ENCODE peak calls at places on chromosome 18, in four cellular contexts. N is neural progenitor cell; V is endodermal cell; F is effector memory CD4-positive, alpha-beta T cell. M is an unnamed sample.
A peak's percentile ranks its signal among the peaks of the same experiment; 100 is the strongest.

GRCh38 chr18:74778191-74778847 is 180.6 kb downstream of the ZNF407 start:
- DNase-seq in V (no peak), F (no peak), N (no peak), M (no peak)

GRCh38 chr18:9792565-9793226 is 84.6 kb downstream of the RAB31 start:
- DNase-seq in V (peak; percentile 90), N (peak; percentile 64), F (no peak), M (peak; percentile 52)

GRCh38 chr18:37258131-37258530 is 307.5 kb downstream of the CELF4 start:
- DNase-seq in F (no peak), N (no peak), V (no peak), M (no peak)

GRCh38 chr18:10524507-10525425 is 1.1 kb upstream of the NAPG start:
- DNase-seq in N (no peak), V (no peak), F (no peak), M (no peak)

GRCh38 chr18:48939368-48940097 is 11.2 kb downstream of the SMAD7 start:
- DNase-seq in F (no peak), V (no peak), N (peak; percentile 56), M (no peak)

GRCh38 chr18:4908239-4908638 is 288.8 kb downstream of the AKAIN1 start:
- DNase-seq in V (no peak), N (peak; percentile 11), F (no peak), M (no peak)

GRCh38 chr18:9516437-9517064 is 41.2 kb downstream of the RALBP1 start:
- DNase-seq in V (no peak), N (peak; percentile 47), F (no peak), M (no peak)

GRCh38 chr18:54983041-54983686 is 23.9 kb upstream of the CCDC68 start:
- DNase-seq in F (no peak), V (no peak), N (peak; percentile 68), M (no peak)

GRCh38 chr18:56568986-56569385 is 69.4 kb downstream of the TXNL1 start:
- DNase-seq in F (no peak), V (no peak), N (no peak), M (no peak)

GRCh38 chr18:40452599-40452998 is 1502.4 kb upstream of the PIK3C3 start:
- DNase-seq in N (no peak), F (no peak), V (no peak), M (no peak)

GRCh38 chr18:33665630-33666029 is 87.6 kb downstream of the ASXL3 start:
- DNase-seq in V (no peak), F (no peak), N (no peak), M (no peak)

GRCh38 chr18:55539240-55539639 is 48.8 kb downstream of the TCF4 start:
- DNase-seq in V (no peak), N (no peak), F (no peak), M (no peak)

GRCh38 chr18:33605250-33605649 is 27.2 kb downstream of the ASXL3 start:
- DNase-seq in V (no peak), F (no peak), N (no peak), M (no peak)

GRCh38 chr18:31634331-31634713 is 42.6 kb downstream of the TTR start:
- DNase-seq in F (no peak), V (no peak), N (no peak), M (no peak)

GRCh38 chr18:27954226-27954625 is 222.7 kb downstream of the CDH2 start:
- DNase-seq in F (no peak), V (no peak), N (peak; percentile 22), M (peak; percentile 85)

GRCh38 chr18:5503740-5504139 is 40.1 kb downstream of the EPB41L3 start:
- DNase-seq in V (no peak), N (no peak), F (no peak), M (no peak)

GRCh38 chr18:37533647-37534565 is 31.7 kb downstream of the CELF4 start:
- DNase-seq in V (peak; percentile 72), F (no peak), N (no peak), M (peak; percentile 20)

GRCh38 chr18:9740076-9740475 is 32.0 kb downstream of the RAB31 start:
- DNase-seq in F (no peak), N (no peak), V (no peak), M (no peak)

GRCh38 chr18:56321470-56321869 is 316.9 kb downstream of the TXNL1 start:
- DNase-seq in V (no peak), F (no peak), N (no peak), M (no peak)

GRCh38 chr18:50142441-50143120 is 52.4 kb downstream of the MYO5B start:
- DNase-seq in F (no peak), N (no peak), V (no peak), M (no peak)

GRCh38 chr18:50973367-50974126 is 5.7 kb downstream of the ELAC1 start:
- DNase-seq in V (no peak), N (no peak), F (no peak), M (no peak)

GRCh38 chr18:41875094-41875780 is 79.8 kb upstream of the PIK3C3 start:
- DNase-seq in N (no peak), F (no peak), V (no peak), M (no peak)

GRCh38 chr18:53796042-53796729 is 428.3 kb downstream of the MBD2 start:
- DNase-seq in V (no peak), F (no peak), N (no peak), M (no peak)

GRCh38 chr18:46712406-46712805 is 44.4 kb downstream of the ST8SIA5 start:
- DNase-seq in N (no peak), V (no peak), F (no peak), M (no peak)

GRCh38 chr18:33647365-33647764 is 69.3 kb downstream of the ASXL3 start:
- DNase-seq in V (no peak), N (no peak), F (no peak), M (no peak)

GRCh38 chr18:47397671-47398319 is 146.3 kb upstream of the SKOR2 start:
- DNase-seq in F (no peak), V (peak; percentile 84), N (peak; percentile 52), M (peak; percentile 63)

GRCh38 chr18:43563780-43564179 is 286.5 kb upstream of the SYT4 start:
- DNase-seq in F (no peak), V (peak; percentile 63), N (peak; percentile 72), M (peak; percentile 47)

GRCh38 chr18:22177496-22177866 is 8.1 kb downstream of the GATA6 start:
- DNase-seq in N (no peak), V (peak; percentile 46), F (no peak), M (no peak)

GRCh38 chr18:22283397-22283796 is 114.0 kb downstream of the GATA6 start:
- DNase-seq in N (no peak), F (no peak), V (no peak), M (no peak)

GRCh38 chr18:10057808-10058791 is 144.3 kb downstream of the VAPA start:
- DNase-seq in F (no peak), V (no peak), N (no peak), M (no peak)

GRCh38 chr18:73408434-73408833 is 540.6 kb upstream of the NETO1 start:
- DNase-seq in F (no peak), N (no peak), V (peak; percentile 54), M (no peak)

GRCh38 chr18:51248685-51249084 is 51.2 kb upstream of the MEX3C start:
- DNase-seq in F (no peak), V (no peak), N (no peak), M (no peak)

GRCh38 chr18:59699061-59699460 is 1.8 kb upstream of the CCBE1 start:
- DNase-seq in N (no peak), V (no peak), F (no peak), M (no peak)

GRCh38 chr18:59699750-59700534 is 2.7 kb upstream of the CCBE1 start:
- DNase-seq in F (no peak), N (no peak), V (no peak), M (peak; percentile 23)

GRCh38 chr18:59696311-59697235 is 650 bp downstream of the CCBE1 start:
- DNase-seq in V (peak; percentile 88), N (peak; percentile 67), F (no peak), M (peak; percentile 34)

GRCh38 chr18:59695551-59695950 is 1.7 kb downstream of the CCBE1 start:
- DNase-seq in V (no peak), N (no peak), F (no peak), M (no peak)

GRCh38 chr18:59697236-59697932 is at the start of gene CCBE1:
- DNase-seq in F (no peak), N (peak; percentile 88), V (peak; percentile 97), M (peak; percentile 79)
- H3K4me3 ChIP-seq in F (no peak within 1 kb of the TSS), N (peak within 1 kb of the TSS; percentile 64), V (peak within 1 kb of the TSS; percentile 78), M (peak within 1 kb of the TSS; percentile 49)

DNA sequence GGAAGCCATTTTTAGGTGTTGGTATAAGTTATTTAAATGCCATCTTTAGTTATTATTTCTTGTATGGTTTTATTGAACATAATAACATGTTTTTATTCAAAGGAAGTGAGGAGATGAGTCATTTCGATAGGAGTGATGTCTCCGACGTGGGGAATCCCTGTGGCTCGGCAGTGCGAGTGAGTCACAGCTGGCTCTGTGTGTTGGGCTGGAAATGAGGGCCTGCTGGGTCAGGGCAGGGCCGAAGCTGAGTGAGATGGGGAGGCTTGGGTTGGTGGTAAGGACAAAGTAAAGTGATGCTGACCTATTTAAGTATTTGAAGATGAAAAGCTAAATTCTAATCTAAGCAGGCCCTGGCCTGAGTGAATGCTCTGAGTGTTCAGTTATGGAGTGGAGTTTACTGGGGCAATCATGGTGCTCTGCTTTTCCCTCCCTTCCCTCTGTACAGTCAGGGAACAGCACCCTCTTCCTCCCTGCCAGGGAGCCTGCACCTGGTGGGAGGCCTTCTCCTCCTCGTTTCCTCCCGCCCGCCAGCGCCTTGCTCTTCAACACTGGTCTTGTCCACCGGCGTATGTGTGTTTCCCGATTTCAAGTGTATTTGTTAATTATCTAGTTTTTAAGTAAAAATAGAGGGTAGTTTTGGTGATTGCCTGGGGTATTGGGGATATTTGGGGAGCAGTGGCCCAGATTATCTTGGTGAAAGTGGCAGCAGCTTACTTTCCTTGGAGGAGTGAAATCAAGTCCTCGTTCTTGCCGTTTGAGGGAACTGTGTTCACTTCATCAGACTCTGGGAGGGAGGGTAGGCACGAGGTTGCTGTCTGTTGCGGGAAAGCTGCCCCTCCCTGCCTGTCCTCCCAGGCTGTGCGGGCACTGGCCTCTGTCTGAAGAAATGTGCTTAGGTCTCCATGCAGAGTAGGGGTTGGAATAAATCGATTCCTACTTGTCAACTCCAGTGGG is 157.0 kb downstream of the LDLRAD4 start:
- DNase-seq in N (no peak), V (peak; percentile 66), F (peak; percentile 75), M (no peak)
- H3K27ac ChIP-seq in N (no peak overlapping the region), V (peak overlapping the region; percentile 68), F (peak overlapping the region; percentile 87), M (no peak overlapping the region)

DNA sequence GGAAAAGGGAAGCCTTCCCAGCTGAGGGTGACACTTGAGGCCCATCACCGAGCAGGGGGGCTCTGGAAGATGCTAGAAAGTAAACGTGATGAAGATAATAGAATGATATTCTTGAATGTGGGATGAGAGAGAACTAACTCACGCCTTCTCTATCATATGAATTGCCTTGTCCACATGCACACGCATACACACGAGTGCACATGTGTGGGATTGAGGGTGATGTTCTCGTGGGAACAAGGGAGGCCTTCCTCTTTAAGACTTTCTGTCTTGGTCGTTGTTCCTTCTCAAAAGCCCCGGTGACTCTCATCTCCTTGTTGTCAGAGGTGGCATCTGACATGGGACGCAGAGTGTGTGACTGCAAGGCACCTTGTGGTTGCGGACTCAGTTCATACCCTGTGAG is 436.9 kb downstream of the ZNF516 start:
- DNase-seq in N (no peak), V (no peak), F (no peak), M (no peak)
- H3K9me3 ChIP-seq in N (no peaks in the 10 kb centered on the region), V (no peaks in the 10 kb centered on the region), F (no peaks in the 10 kb centered on the region), M (no peaks in the 10 kb centered on the region)

GRCh38 chr18:63909870-63910269 is 2.1 kb downstream of the SERPINB10 start:
- DNase-seq in N (no peak), F (no peak), V (no peak), M (no peak)

GRCh38 chr18:63905361-63905760 is 2.4 kb upstream of the SERPINB10 start:
- DNase-seq in V (no peak), F (no peak), N (no peak), M (no peak)

GRCh38 chr18:63907649-63908048 is at the start of gene SERPINB10:
- DNase-seq in F (no peak), N (no peak), V (no peak), M (no peak)

GRCh38 chr18:63904694-63905093 is 3.1 kb upstream of the SERPINB10 start:
- DNase-seq in N (no peak), F (no peak), V (no peak), M (no peak)

GRCh38 chr18:63908858-63909257 is 1.1 kb downstream of the SERPINB10 start:
- DNase-seq in F (no peak), V (no peak), N (no peak), M (no peak)
- H3K4me3 ChIP-seq in F (no peak overlapping the region), V (no peak overlapping the region), N (no peak overlapping the region), M (no peak overlapping the region)